ENCODE peak calls at places on chromosomes 5 and 9, in four cellular contexts. T is HepG2, U is H1, A is GM12878. W is an unnamed sample.

GRCh38 chr5:53403291-53403690 is 77.1 kb upstream of the FST start:
- DNase-seq in T (no peak), U (no peak), A (no peak), W (no peak)

GRCh38 chr9:32434892-32435291 is 50.4 kb downstream of the ACO1 start:
- DNase-seq in T (no peak), U (no peak), A (no peak), W (no peak)

GRCh38 chr5:1793966-1794895 is 5.4 kb downstream of the MRPL36 start:
- DNase-seq in T (peak), U (no peak), A (no peak), W (no peak)

GRCh38 chr9:31824860-31825259 is 559.6 kb upstream of the ACO1 start:
- DNase-seq in T (peak), U (no peak), A (no peak), W (no peak)

GRCh38 chr9:70954607-70955143 is 166.7 kb downstream of the TRPM3 start:
- DNase-seq in T (no peak), U (no peak), A (no peak), W (no peak)

GRCh38 chr9:78122631-78123030 is 91.0 kb upstream of the GNAQ start:
- DNase-seq in T (no peak), U (no peak), A (no peak), W (no peak)

GRCh38 chr5:93017854-93018253 is 563.2 kb downstream of the NR2F1-AS1 start:
- DNase-seq in T (no peak), U (no peak), A (no peak), W (no peak)

GRCh38 chr5:116231288-116231687 is 146.5 kb downstream of the COMMD10 start:
- DNase-seq in T (peak), U (no peak), A (no peak), W (no peak)

GRCh38 chr5:43193952-43194321 is 1.9 kb downstream of the NIM1K start:
- DNase-seq in T (no peak), U (no peak), A (no peak), W (no peak)

GRCh38 chr5:124544366-124545055 is 201.9 kb downstream of the ZNF608 start:
- DNase-seq in T (peak), U (no peak), A (peak), W (no peak)

GRCh38 chr5:36443941-36444340 is 142.2 kb upstream of the RANBP3L start:
- DNase-seq in T (no peak), U (no peak), A (no peak), W (no peak)

GRCh38 chr5:73448451-73449136 is at the start of gene FOXD1:
- DNase-seq in T (peak), U (peak), A (no peak), W (peak)

GRCh38 chr9:136363606-136364368 is at the start of gene DNLZ:
- DNase-seq in T (peak), U (peak), A (peak), W (peak)

GRCh38 chr9:21465859-21466518 is 16.1 kb downstream of the IFNE start:
- DNase-seq in T (peak), U (no peak), A (no peak), W (no peak)

GRCh38 chr9:99172129-99173091 is 49.3 kb downstream of the ALG2 start:
- DNase-seq in T (peak), U (no peak), A (no peak), W (no peak)

GRCh38 chr9:10899509-10899908 is 286.7 kb upstream of the PTPRD start:
- DNase-seq in T (no peak), U (no peak), A (no peak), W (no peak)

GRCh38 chr5:120446068-120446492 is 18.0 kb upstream of the PRR16 start:
- DNase-seq in T (no peak), U (no peak), A (no peak), W (no peak)

GRCh38 chr9:133342570-133342969 is 5.4 kb downstream of the MED22 start:
- DNase-seq in T (no peak), U (peak), A (no peak), W (no peak)

GRCh38 chr5:75017971-75018370 is 34.4 kb downstream of the GCNT4 start:
- DNase-seq in T (no peak), U (no peak), A (no peak), W (no peak)

GRCh38 chr5:144328980-144329379 is 158.3 kb downstream of the KCTD16 start:
- DNase-seq in T (no peak), U (no peak), A (no peak), W (no peak)

GRCh38 chr5:159316519-159317383 is 13.5 kb downstream of the IL12B start:
- DNase-seq in T (peak), U (no peak), A (no peak), W (peak)

GRCh38 chr9:79360387-79361347 is 211.1 kb upstream of the TLE4 start:
- DNase-seq in T (no peak), U (no peak), A (no peak), W (no peak)

GRCh38 chr5:53360811-53361210 is 119.6 kb upstream of the FST start:
- DNase-seq in T (no peak), U (no peak), A (no peak), W (no peak)

GRCh38 chr9:135448570-135449180 is 30.9 kb upstream of the PPP1R26 start:
- DNase-seq in T (no peak), U (no peak), A (no peak), W (peak)

GRCh38 chr9:134496413-134497282 is 145.0 kb upstream of the COL5A1 start:
- DNase-seq in T (no peak), U (no peak), A (no peak), W (no peak)

GRCh38 chr9:137405677-137406081 is 17.3 kb downstream of the EXD3 start:
- DNase-seq in T (no peak), U (no peak), A (no peak), W (no peak)

GRCh38 chr9:29144476-29144875 is 1571.2 kb upstream of the C9orf72 start:
- DNase-seq in T (no peak), U (no peak), A (no peak), W (no peak)

GRCh38 chr5:64742821-64743220 is 25.7 kb downstream of the SREK1IP1 start:
- DNase-seq in T (no peak), U (no peak), A (no peak), W (no peak)

DNA sequence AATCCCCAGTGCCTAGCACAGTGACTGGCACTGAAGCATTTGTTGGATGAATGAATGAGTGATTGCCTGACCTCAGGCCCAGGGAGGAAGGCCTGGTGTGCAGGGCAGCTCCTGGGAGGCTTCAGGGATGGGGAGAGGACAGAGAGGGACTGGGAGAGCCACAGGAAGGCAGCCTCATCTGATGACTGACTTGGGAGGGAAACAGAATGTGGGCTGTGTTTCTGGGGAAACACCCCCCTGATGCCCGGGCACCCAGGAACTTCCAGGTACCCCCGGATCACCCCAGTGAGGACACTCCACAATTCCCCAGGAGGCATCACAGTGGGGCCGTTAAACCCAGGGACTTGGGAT is 133.6 kb downstream of the C9orf50 start:
- DNase-seq in T (no peak), U (no peak), A (no peak), W (no peak)
- TF ChIP-seq EP300 in T (no peak), U (no peak), A (no peak), W (no peak)

GRCh38 chr9:3948826-3949578 is 350.9 kb downstream of the GLIS3 start:
- DNase-seq in T (no peak), U (no peak), A (no peak), W (no peak)
- TF ChIP-seq SRF in T (no peak), U (no peak), A (no peak), W (no peak)

GRCh38 chr5:157961828-157962390 is 103.0 kb upstream of the CLINT1 start:
- DNase-seq in T (no peak), U (no peak), A (no peak), W (no peak)
- TF ChIP-seq JUND in T (no peak), U (no peak), A (no peak), W (no peak)

GRCh38 chr5:14816999-14817761 is 54.4 kb downstream of the ANKH start:
- DNase-seq in T (no peak), U (no peak), A (no peak), W (no peak)
- TF ChIP-seq EP300 in T (no peak), U (no peak), A (no peak), W (no peak)

GRCh38 chr9:131738293-131738692 is 1.6 kb downstream of the RAPGEF1 start:
- DNase-seq in T (no peak), U (no peak), A (no peak), W (no peak)

GRCh38 chr9:131739988-131740648 is at the start of gene RAPGEF1:
- DNase-seq in T (no peak), U (peak), A (no peak), W (peak)

GRCh38 chr9:131740898-131741297 is 1.0 kb upstream of the RAPGEF1 start:
- DNase-seq in T (no peak), U (no peak), A (no peak), W (no peak)

GRCh38 chr9:131738838-131739191 is 1.1 kb downstream of the RAPGEF1 start:
- DNase-seq in T (no peak), U (peak), A (no peak), W (no peak)

GRCh38 chr9:131739192-131739961 is 499 bp downstream of the RAPGEF1 start:
- DNase-seq in T (no peak), U (peak), A (no peak), W (peak)
- TF ChIP-seq SRF in T (no peak), U (no peak), A (peak), W (no peak)

GRCh38 chr5:133680830-133681555 is 68.7 kb upstream of the FSTL4 start:
- DNase-seq in T (no peak), U (no peak), A (no peak), W (no peak)
- TF ChIP-seq JUND in T (no peak), U (no peak), A (no peak), W (no peak)

DNA sequence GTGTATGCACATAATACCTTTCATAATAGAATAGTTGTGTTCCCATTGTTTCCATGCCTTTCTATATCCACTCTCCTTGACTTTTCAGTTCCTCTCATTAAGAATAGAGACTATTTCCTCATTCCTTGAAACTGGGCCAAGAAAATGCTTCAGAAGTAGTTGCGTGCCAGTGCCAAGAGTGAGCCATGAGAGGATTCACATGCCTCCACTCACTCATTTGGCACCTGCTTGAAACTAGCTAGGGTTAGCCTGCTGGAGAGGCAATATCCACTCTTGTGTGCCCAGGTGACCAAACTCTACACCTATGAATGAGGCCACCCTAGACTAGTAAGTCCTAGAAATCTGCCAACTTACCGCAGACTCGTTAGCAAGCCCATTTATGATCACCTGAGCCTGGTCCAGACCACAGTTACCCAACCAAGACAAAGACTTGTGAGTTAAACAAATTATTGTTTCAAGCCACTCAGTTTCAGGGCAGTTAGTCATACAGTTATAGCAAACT is 276.3 kb downstream of the EPB41L4A start:
- DNase-seq in T (no peak), U (no peak), A (peak), W (no peak)
- TF ChIP-seq EP300 in T (no peak), U (no peak), A (no peak), W (no peak)

DNA sequence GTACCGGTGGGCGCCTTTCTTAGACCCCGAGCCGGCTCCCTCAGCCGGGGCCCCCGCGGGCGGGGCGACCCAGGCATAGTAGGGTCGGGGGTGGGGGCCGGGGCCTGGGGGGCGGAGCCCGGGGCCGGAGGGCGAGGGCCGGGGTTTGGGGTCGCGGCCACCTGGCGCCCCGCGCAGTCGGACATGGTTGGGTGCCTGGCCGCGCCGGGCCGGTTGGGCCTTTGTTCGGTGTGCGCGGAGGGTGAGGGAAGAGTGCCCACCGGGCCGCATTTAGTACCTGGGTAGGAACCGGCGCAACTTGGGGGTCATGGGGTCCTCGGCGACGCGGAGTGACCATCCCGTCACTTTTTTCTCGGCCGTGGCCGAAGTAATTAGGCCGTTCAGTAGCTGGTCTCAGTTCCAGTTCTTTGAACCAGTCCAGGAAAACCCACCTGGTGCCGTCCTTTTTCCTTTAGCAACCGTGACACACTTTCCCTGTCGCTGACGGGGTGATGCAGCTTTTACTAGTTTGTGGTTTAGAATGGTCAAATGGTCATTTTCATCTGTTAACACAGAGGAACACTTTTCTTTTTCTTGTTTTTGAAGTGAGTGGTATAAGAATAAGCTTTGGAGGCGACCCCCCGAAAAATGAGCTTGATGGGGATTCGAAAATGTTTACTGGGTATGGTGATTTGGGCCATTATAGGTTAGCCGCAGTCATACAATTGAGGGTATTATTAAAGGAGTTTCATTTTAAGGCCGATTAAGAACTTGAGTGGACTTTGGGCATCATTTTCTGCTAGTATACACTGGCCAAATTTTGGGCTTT is 555 bp downstream of the CKS2 start:
- DNase-seq in T (no peak), U (no peak), A (no peak), W (no peak)
- TF ChIP-seq SRF in T (no peak), U (no peak), A (no peak), W (no peak)

GRCh38 chr5:132414634-132415377 is 45.3 kb downstream of the SLC22A5 start:
- DNase-seq in T (peak), U (no peak), A (no peak), W (no peak)
- TF ChIP-seq JUND in T (no peak), U (no peak), A (no peak), W (no peak)

GRCh38 chr9:27437652-27438373 is 86.3 kb upstream of the IFNK start:
- DNase-seq in T (no peak), U (no peak), A (no peak), W (no peak)
- TF ChIP-seq EP300 in T (no peak), U (no peak), A (no peak), W (peak)